ENCODE peak calls at places on chromosome 13, in eight cellular contexts. One of them, this sample, is unnamed.

GRCh38 chr13:20988033-20988908 is 73.1 kb downstream of the LATS2 start:
- DNase-seq in DMS153: no peak
- DNase-seq in CD8-positive, alpha-beta T cell: no peak
- DNase-seq in neuronal stem cell: no peak
- DNase-seq in T-helper 17 cell: no peak
- DNase-seq in activated naive CD8-positive, alpha-beta T cell treated with anti-CD3 and anti-CD28 coated beads, Interleukin-2, amount 50 U/mL, for 24 hours: no peak
- DNase-seq in heart right ventricle: no peak
- DNase-seq in stimulated activated CD4-positive, alpha-beta T cell treated with anti-CD3 and anti-CD28 coated beads, Interleukin-4, amount 100 ng/mL, for 24 hours: no peak
- DNase-seq in this sample: no peak

GRCh38 chr13:97179501-97179900 is 42.6 kb upstream of the MBNL2 start:
- DNase-seq in heart right ventricle: no peak
- DNase-seq in DMS153: no peak
- DNase-seq in CD8-positive, alpha-beta T cell: no peak
- DNase-seq in stimulated activated CD4-positive, alpha-beta T cell treated with anti-CD3 and anti-CD28 coated beads, Interleukin-4, amount 100 ng/mL, for 24 hours: no peak
- DNase-seq in activated naive CD8-positive, alpha-beta T cell treated with anti-CD3 and anti-CD28 coated beads, Interleukin-2, amount 50 U/mL, for 24 hours: no peak
- DNase-seq in neuronal stem cell: no peak
- DNase-seq in T-helper 17 cell: no peak
- DNase-seq in this sample: no peak

GRCh38 chr13:43744630-43745029 is 42.1 kb downstream of the ENOX1 start:
- DNase-seq in activated naive CD8-positive, alpha-beta T cell treated with anti-CD3 and anti-CD28 coated beads, Interleukin-2, amount 50 U/mL, for 24 hours: no peak
- DNase-seq in T-helper 17 cell: no peak
- DNase-seq in DMS153: no peak
- DNase-seq in CD8-positive, alpha-beta T cell: no peak
- DNase-seq in heart right ventricle: no peak
- DNase-seq in stimulated activated CD4-positive, alpha-beta T cell treated with anti-CD3 and anti-CD28 coated beads, Interleukin-4, amount 100 ng/mL, for 24 hours: no peak
- DNase-seq in neuronal stem cell: no peak
- DNase-seq in this sample: no peak

GRCh38 chr13:110820311-110820710 is 94.6 kb downstream of the ANKRD10 start:
- DNase-seq in heart right ventricle: no peak
- DNase-seq in activated naive CD8-positive, alpha-beta T cell treated with anti-CD3 and anti-CD28 coated beads, Interleukin-2, amount 50 U/mL, for 24 hours: no peak
- DNase-seq in DMS153: peak
- DNase-seq in neuronal stem cell: no peak
- DNase-seq in CD8-positive, alpha-beta T cell: no peak
- DNase-seq in T-helper 17 cell: no peak
- DNase-seq in stimulated activated CD4-positive, alpha-beta T cell treated with anti-CD3 and anti-CD28 coated beads, Interleukin-4, amount 100 ng/mL, for 24 hours: no peak
- DNase-seq in this sample: no peak

GRCh38 chr13:110538632-110539031 is 22.9 kb downstream of the RAB20 start:
- DNase-seq in CD8-positive, alpha-beta T cell: no peak
- DNase-seq in neuronal stem cell: no peak
- DNase-seq in stimulated activated CD4-positive, alpha-beta T cell treated with anti-CD3 and anti-CD28 coated beads, Interleukin-4, amount 100 ng/mL, for 24 hours: no peak
- DNase-seq in heart right ventricle: peak
- DNase-seq in DMS153: peak
- DNase-seq in activated naive CD8-positive, alpha-beta T cell treated with anti-CD3 and anti-CD28 coated beads, Interleukin-2, amount 50 U/mL, for 24 hours: no peak
- DNase-seq in T-helper 17 cell: no peak
- DNase-seq in this sample: no peak

GRCh38 chr13:72565893-72566292 is 161.5 kb downstream of the MZT1 start:
- DNase-seq in CD8-positive, alpha-beta T cell: no peak
- DNase-seq in DMS153: peak
- DNase-seq in heart right ventricle: no peak
- DNase-seq in neuronal stem cell: peak
- DNase-seq in stimulated activated CD4-positive, alpha-beta T cell treated with anti-CD3 and anti-CD28 coated beads, Interleukin-4, amount 100 ng/mL, for 24 hours: no peak
- DNase-seq in T-helper 17 cell: no peak
- DNase-seq in activated naive CD8-positive, alpha-beta T cell treated with anti-CD3 and anti-CD28 coated beads, Interleukin-2, amount 50 U/mL, for 24 hours: no peak
- DNase-seq in this sample: no peak

GRCh38 chr13:69108486-69108885 is 999.1 kb upstream of the ATXN8OS start:
- DNase-seq in stimulated activated CD4-positive, alpha-beta T cell treated with anti-CD3 and anti-CD28 coated beads, Interleukin-4, amount 100 ng/mL, for 24 hours: no peak
- DNase-seq in activated naive CD8-positive, alpha-beta T cell treated with anti-CD3 and anti-CD28 coated beads, Interleukin-2, amount 50 U/mL, for 24 hours: no peak
- DNase-seq in T-helper 17 cell: no peak
- DNase-seq in neuronal stem cell: no peak
- DNase-seq in DMS153: no peak
- DNase-seq in CD8-positive, alpha-beta T cell: no peak
- DNase-seq in heart right ventricle: no peak
- DNase-seq in this sample: no peak

GRCh38 chr13:98839826-98840769 is 87.6 kb upstream of the SLC15A1 start:
- DNase-seq in heart right ventricle: peak
- DNase-seq in neuronal stem cell: peak
- DNase-seq in activated naive CD8-positive, alpha-beta T cell treated with anti-CD3 and anti-CD28 coated beads, Interleukin-2, amount 50 U/mL, for 24 hours: peak
- DNase-seq in stimulated activated CD4-positive, alpha-beta T cell treated with anti-CD3 and anti-CD28 coated beads, Interleukin-4, amount 100 ng/mL, for 24 hours: peak
- DNase-seq in DMS153: peak
- DNase-seq in CD8-positive, alpha-beta T cell: peak
- DNase-seq in T-helper 17 cell: no peak
- DNase-seq in this sample: peak

GRCh38 chr13:26529441-26529840 is 28.0 kb upstream of the WASF3 start:
- DNase-seq in stimulated activated CD4-positive, alpha-beta T cell treated with anti-CD3 and anti-CD28 coated beads, Interleukin-4, amount 100 ng/mL, for 24 hours: peak
- DNase-seq in DMS153: no peak
- DNase-seq in neuronal stem cell: peak
- DNase-seq in activated naive CD8-positive, alpha-beta T cell treated with anti-CD3 and anti-CD28 coated beads, Interleukin-2, amount 50 U/mL, for 24 hours: peak
- DNase-seq in T-helper 17 cell: no peak
- DNase-seq in heart right ventricle: peak
- DNase-seq in CD8-positive, alpha-beta T cell: no peak
- DNase-seq in this sample: no peak